ENCODE peak calls at places on chromosomes 2 and 18, in ten cellular contexts. D is adrenal gland; N is CD8-positive, alpha-beta memory T cell; W is transverse colon; E is CD4-positive, alpha-beta T cell; A is ascending aorta; J is colonic mucosa; H is GM23248; M is mesendoderm; P is CD4-positive, alpha-beta memory T cell. B is an unnamed sample.

GRCh38 chr2:26449278-26450030 is 28.5 kb downstream of the OTOF start:
- DNase-seq in D (no peak), N (no peak), W (no peak), E (no peak), A (no peak), J (no peak), H (no peak), M (no peak), P (no peak), B (no peak)

GRCh38 chr18:46324556-46324955 is 220.4 kb downstream of the HAUS1 start:
- DNase-seq in D (no peak), N (no peak), W (no peak), E (no peak), A (no peak), J (no peak), H (peak; percentile 69), M (peak; percentile 75), P (no peak), B (peak; percentile 63)

GRCh38 chr18:27005589-27005988 is 140.1 kb upstream of the AQP4 start:
- DNase-seq in D (no peak), N (no peak), W (no peak), E (no peak), A (no peak), J (no peak), H (peak; percentile 22), M (peak; percentile 69), P (no peak), B (peak; percentile 63)

GRCh38 chr2:215693269-215693998 is 257.6 kb upstream of the FN1 start:
- DNase-seq in D (no peak), N (no peak), W (no peak), E (no peak), A (no peak), J (no peak), H (peak; percentile 86), M (peak; percentile 54), P (no peak), B (no peak)

GRCh38 chr2:113703404-113704299 is 52.8 kb downstream of the SLC35F5 start:
- DNase-seq in D (no peak), N (no peak), W (peak; percentile 37), E (no peak), A (no peak), J (peak; percentile 63), H (no peak), M (no peak), P (no peak), B (no peak)

GRCh38 chr18:68666316-68666715 is 48.6 kb downstream of the TMX3 start:
- DNase-seq in D (no peak), N (no peak), W (no peak), E (no peak), A (no peak), J (no peak), H (peak; percentile 14), M (no peak), P (no peak), B (no peak)

GRCh38 chr2:70029814-70030409 is 57.4 kb upstream of the PCBP1 start:
- DNase-seq in D (peak; percentile 77), N (no peak), W (peak; percentile 45), E (no peak), A (peak; percentile 90), J (peak; percentile 63), H (peak; percentile 76), M (peak; percentile 91), P (no peak), B (no peak)

GRCh38 chr18:7566587-7567486 is at the start of gene PTPRM:
- DNase-seq in D (peak; percentile 93), N (peak; percentile 17), W (peak; percentile 72), E (peak; percentile 17), A (peak; percentile 95), J (peak; percentile 65), H (peak; percentile 95), M (peak; percentile 80), P (peak; percentile 59), B (no peak)

GRCh38 chr18:73168171-73168570 is 300.4 kb upstream of the NETO1 start:
- DNase-seq in D (no peak), N (no peak), W (no peak), E (no peak), A (no peak), J (no peak), H (no peak), M (no peak), P (no peak), B (no peak)

GRCh38 chr2:8861797-8862196 is 24.4 kb upstream of the KIDINS220 start:
- DNase-seq in D (no peak), N (no peak), W (no peak), E (no peak), A (no peak), J (no peak), H (no peak), M (no peak), P (no peak), B (no peak)

GRCh38 chr2:222613715-222614331 is 42.1 kb downstream of the FARSB start:
- DNase-seq in D (no peak), N (no peak), W (no peak), E (no peak), A (no peak), J (no peak), H (peak; percentile 65), M (peak; percentile 76), P (peak; percentile 23), B (peak; percentile 72)

GRCh38 chr18:48318481-48318880 is 90.7 kb downstream of the ZBTB7C start:
- DNase-seq in D (no peak), N (no peak), W (no peak), E (no peak), A (no peak), J (no peak), H (no peak), M (peak; percentile 41), P (no peak), B (no peak)

GRCh38 chr2:55364189-55365055 is 55.2 kb downstream of the CCDC88A start:
- DNase-seq in D (peak; percentile 76), N (no peak), W (no peak), E (no peak), A (peak; percentile 85), J (peak; percentile 26), H (peak; percentile 90), M (no peak), P (no peak), B (no peak)

GRCh38 chr2:21837561-21837960 is 713.8 kb downstream of the TDRD15 start:
- DNase-seq in D (no peak), N (no peak), W (no peak), E (no peak), A (no peak), J (no peak), H (no peak), M (no peak), P (no peak), B (no peak)

DNA sequence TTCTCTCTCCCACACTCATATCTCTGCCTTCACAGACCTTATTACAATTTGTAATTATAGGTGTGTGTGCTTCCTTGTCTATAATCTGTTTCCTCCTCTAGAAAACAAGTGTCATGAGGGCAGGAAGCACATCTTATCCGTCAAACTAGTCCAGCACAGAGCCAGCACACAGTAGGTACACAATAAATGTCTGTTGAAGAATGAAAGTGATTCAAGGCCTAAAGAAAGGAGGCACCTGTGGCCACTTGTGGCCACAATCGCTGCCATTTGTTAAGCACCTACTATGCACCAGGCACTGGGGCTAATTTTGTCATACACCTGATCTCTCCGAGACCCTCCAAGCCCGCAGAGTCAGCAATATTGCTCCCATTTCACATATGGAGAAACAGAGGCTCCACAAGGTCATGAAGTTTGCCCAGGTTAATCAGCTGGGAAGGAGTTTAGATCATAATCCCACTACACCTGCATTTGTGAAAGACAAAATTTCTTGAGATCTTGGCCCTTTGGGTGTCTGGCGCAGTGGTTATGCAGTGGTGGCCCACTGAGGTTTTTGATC is 78.4 kb downstream of the TNS1 start:
- DNase-seq in D (no peak), N (no peak), W (no peak), E (no peak), A (no peak), J (no peak), H (no peak), M (no peak), P (no peak), B (no peak)
- H3K27ac ChIP-seq in D (peak overlapping the region; percentile 80), N (no peak overlapping the region), W (peak overlapping the region; percentile 85), E (no peak overlapping the region), A (peak overlapping the region; percentile 100), J (no peak overlapping the region), H (no peak overlapping the region), M (no peak overlapping the region), P (no peak overlapping the region), B (no peak overlapping the region)

DNA sequence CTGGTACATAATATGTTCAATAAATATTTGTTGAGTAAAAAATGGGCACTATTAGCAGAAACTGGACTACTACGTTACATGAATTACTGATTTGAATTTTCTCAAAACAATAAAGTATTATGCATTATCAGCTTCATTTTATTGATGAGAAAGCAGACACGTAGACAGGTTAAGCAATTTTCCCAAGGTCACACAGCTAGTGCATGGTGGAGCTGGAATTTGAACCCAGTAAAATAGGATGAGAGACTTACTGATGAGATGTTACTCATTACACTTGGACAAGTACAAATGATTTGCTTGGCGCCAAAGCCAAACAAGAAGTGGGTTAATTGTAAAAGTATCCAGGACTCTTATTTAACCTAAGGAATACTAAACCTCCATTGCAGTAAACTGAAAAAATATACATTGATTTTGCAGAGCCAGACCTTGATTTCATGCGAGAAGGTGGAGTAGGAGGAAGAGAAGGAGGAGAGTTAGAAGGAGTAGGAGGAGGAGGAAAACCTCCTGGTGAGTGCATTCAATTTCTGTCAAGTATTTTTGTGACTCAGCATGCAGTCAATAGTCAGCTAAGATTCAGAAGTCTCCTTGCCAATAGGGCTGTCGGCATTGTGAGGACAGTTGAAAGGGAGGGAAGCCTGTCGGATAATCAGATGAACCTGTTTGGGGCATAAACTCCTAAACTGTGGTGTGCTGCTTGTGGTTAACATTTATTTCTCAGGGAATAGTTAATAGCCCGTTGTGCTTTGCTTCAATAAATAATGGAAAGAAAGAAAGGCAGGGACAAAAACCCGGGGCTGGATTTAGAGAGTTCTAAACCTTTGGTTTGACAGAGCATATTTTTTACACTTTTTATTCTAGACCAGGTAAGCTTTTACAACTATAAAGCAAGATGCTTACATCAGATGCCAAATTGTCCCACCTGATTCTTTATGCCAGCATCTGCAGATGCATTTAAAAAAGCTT is 77.1 kb upstream of the TACR1 start:
- DNase-seq in D (no peak), N (no peak), W (no peak), E (no peak), A (no peak), J (no peak), H (peak; percentile 86), M (peak; percentile 74), P (no peak), B (no peak)
- H3K27ac ChIP-seq in D (no peak overlapping the region), N (no peak overlapping the region), W (no peak overlapping the region), E (no peak overlapping the region), A (no peak overlapping the region), J (no peak overlapping the region), H (peak overlapping the region; percentile 65), M (no peak overlapping the region), P (no peak overlapping the region), B (no peak overlapping the region)

GRCh38 chr2:62187246-62187645 is 8.7 kb upstream of the B3GNT2 start:
- DNase-seq in D (no peak), N (no peak), W (no peak), E (no peak), A (no peak), J (no peak), H (no peak), M (no peak), P (no peak), B (no peak)
- H3K27ac ChIP-seq in D (no peak overlapping the region), N (no peak overlapping the region), W (no peak overlapping the region), E (no peak overlapping the region), A (no peak overlapping the region), J (no peak overlapping the region), H (no peak overlapping the region), M (no peak overlapping the region), P (no peak overlapping the region), B (no peak overlapping the region)

DNA sequence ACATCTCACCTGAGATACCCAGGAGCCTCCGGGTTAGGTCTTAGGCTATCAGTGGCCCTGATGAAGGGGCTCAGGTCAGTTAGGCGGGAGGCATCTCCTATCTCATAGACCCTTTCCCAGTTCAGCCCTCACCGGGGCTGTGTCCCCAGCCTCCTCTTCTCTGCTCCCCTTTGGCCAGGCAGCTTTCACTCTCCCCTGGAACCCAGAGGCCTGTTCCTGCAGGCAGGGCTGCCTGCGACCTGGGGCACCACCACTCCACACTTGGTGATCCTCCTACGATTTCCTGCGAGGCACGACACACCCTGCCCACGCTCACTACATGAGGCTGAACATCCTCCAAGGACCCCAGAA is 51.2 kb downstream of the SFXN5 start:
- DNase-seq in D (no peak), N (no peak), W (no peak), E (no peak), A (no peak), J (no peak), H (no peak), M (no peak), P (no peak), B (no peak)
- H3K27ac ChIP-seq in D (no peak overlapping the region), N (no peak overlapping the region), W (no peak overlapping the region), E (no peak overlapping the region), A (peak overlapping the region; percentile 66), J (no peak overlapping the region), H (peak overlapping the region; percentile 39), M (no peak overlapping the region), P (no peak overlapping the region), B (no peak overlapping the region)